ENCODE peak calls at places on chromosomes 3 and 15, in five cellular contexts. One of them, this sample, is unnamed.

GRCh38 chr3:171302009-171302408 is 158.2 kb downstream of the TNIK start:
- DNase-seq in A549: no peak
- DNase-seq in endothelial cell of umbilical vein: no peak
- DNase-seq in H1: no peak
- DNase-seq in HepG2: no peak
- DNase-seq in this sample: no peak

GRCh38 chr3:129602730-129603560 is 3.5 kb downstream of the PLXND1 start:
- DNase-seq in A549: peak
- DNase-seq in endothelial cell of umbilical vein: peak
- DNase-seq in H1: no peak
- DNase-seq in HepG2: peak
- DNase-seq in this sample: peak

GRCh38 chr3:64730651-64731050 is 42.9 kb upstream of the ADAMTS9 start:
- DNase-seq in A549: no peak
- DNase-seq in endothelial cell of umbilical vein: no peak
- DNase-seq in H1: no peak
- DNase-seq in HepG2: no peak
- DNase-seq in this sample: no peak

GRCh38 chr15:41465822-41466421 is 27.8 kb upstream of the ITPKA start:
- DNase-seq in A549: peak
- DNase-seq in endothelial cell of umbilical vein: peak
- DNase-seq in H1: no peak
- DNase-seq in HepG2: peak
- DNase-seq in this sample: no peak

GRCh38 chr3:12440927-12441326 is 43.4 kb upstream of the TSEN2 start:
- DNase-seq in A549: no peak
- DNase-seq in endothelial cell of umbilical vein: no peak
- DNase-seq in H1: no peak
- DNase-seq in HepG2: no peak
- DNase-seq in this sample: no peak

GRCh38 chr3:197372076-197372661 is 73.8 kb upstream of the DLG1 start:
- DNase-seq in A549: no peak
- DNase-seq in endothelial cell of umbilical vein: no peak
- DNase-seq in H1: no peak
- DNase-seq in HepG2: peak
- DNase-seq in this sample: no peak

GRCh38 chr3:195613468-195614069 is 29.8 kb upstream of the APOD start:
- DNase-seq in A549: no peak
- DNase-seq in endothelial cell of umbilical vein: no peak
- DNase-seq in H1: no peak
- DNase-seq in HepG2: no peak
- DNase-seq in this sample: no peak

GRCh38 chr3:128794788-128795649 is 69.0 kb downstream of the RAB7A start:
- DNase-seq in A549: peak
- DNase-seq in endothelial cell of umbilical vein: peak
- DNase-seq in H1: peak
- DNase-seq in HepG2: peak
- DNase-seq in this sample: peak

GRCh38 chr15:78358114-78358513 is 18.0 kb downstream of the CRABP1 start:
- DNase-seq in A549: no peak
- DNase-seq in endothelial cell of umbilical vein: no peak
- DNase-seq in H1: no peak
- DNase-seq in HepG2: peak
- DNase-seq in this sample: peak

GRCh38 chr15:22955544-22956085 is 24.6 kb downstream of the CYFIP1 start:
- DNase-seq in A549: no peak
- DNase-seq in endothelial cell of umbilical vein: no peak
- DNase-seq in H1: no peak
- DNase-seq in HepG2: no peak
- DNase-seq in this sample: no peak

GRCh38 chr3:190339130-190339529 is 16.9 kb upstream of the CLDN1 start:
- DNase-seq in A549: no peak
- DNase-seq in endothelial cell of umbilical vein: peak
- DNase-seq in H1: no peak
- DNase-seq in HepG2: peak
- DNase-seq in this sample: no peak

GRCh38 chr15:66821307-66821706 is 119.3 kb downstream of the SMAD6 start:
- DNase-seq in A549: no peak
- DNase-seq in endothelial cell of umbilical vein: no peak
- DNase-seq in H1: no peak
- DNase-seq in HepG2: no peak
- DNase-seq in this sample: no peak

GRCh38 chr3:36381311-36381956 is 1.1 kb downstream of the STAC start:
- DNase-seq in A549: no peak
- DNase-seq in endothelial cell of umbilical vein: no peak
- DNase-seq in H1: no peak
- DNase-seq in HepG2: no peak
- DNase-seq in this sample: no peak

GRCh38 chr15:91040851-91041250 is 18.5 kb upstream of the VPS33B start:
- DNase-seq in A549: no peak
- DNase-seq in endothelial cell of umbilical vein: no peak
- DNase-seq in H1: no peak
- DNase-seq in HepG2: no peak
- DNase-seq in this sample: no peak
- TF ChIP-seq JUN in A549: no peak
- TF ChIP-seq JUN in endothelial cell of umbilical vein: no peak
- TF ChIP-seq JUN in H1: no peak
- TF ChIP-seq JUN in HepG2: no peak
- TF ChIP-seq JUN in this sample: no peak

DNA sequence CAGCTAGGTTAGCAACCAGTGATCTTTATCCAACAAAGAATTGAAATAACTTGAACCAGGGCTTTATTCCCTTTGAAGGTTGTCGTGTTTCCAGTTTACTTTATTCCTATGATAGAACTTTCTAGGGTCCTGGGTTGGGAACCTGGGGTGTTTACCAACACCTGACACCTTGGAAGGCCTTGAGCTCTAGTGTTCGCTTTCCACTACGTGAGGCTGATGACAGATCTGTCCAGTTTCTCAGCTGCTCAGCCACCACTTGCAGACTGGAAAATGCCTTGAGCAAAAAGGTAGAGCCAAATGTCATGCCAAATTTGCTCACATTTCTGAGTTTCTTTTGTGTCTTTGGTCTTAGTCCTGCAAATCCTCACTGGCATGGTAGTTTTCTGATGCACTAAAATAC is 227.2 kb downstream of the ADAMTSL3 start:
- DNase-seq in A549: no peak
- DNase-seq in endothelial cell of umbilical vein: no peak
- DNase-seq in H1: no peak
- DNase-seq in HepG2: no peak
- DNase-seq in this sample: no peak
- TF ChIP-seq JUN in A549: no peak
- TF ChIP-seq JUN in endothelial cell of umbilical vein: no peak
- TF ChIP-seq JUN in H1: no peak
- TF ChIP-seq JUN in HepG2: no peak
- TF ChIP-seq JUN in this sample: no peak

GRCh38 chr3:150083653-150084037 is 113.0 kb upstream of the PFN2 start:
- DNase-seq in A549: no peak
- DNase-seq in endothelial cell of umbilical vein: no peak
- DNase-seq in H1: no peak
- DNase-seq in HepG2: no peak
- DNase-seq in this sample: no peak
- TF ChIP-seq JUN in A549: no peak
- TF ChIP-seq JUN in endothelial cell of umbilical vein: no peak
- TF ChIP-seq JUN in H1: no peak
- TF ChIP-seq JUN in HepG2: no peak
- TF ChIP-seq JUN in this sample: no peak

GRCh38 chr3:181756645-181757044 is 44.9 kb downstream of the SOX2 start:
- DNase-seq in A549: no peak
- DNase-seq in endothelial cell of umbilical vein: no peak
- DNase-seq in H1: peak
- DNase-seq in HepG2: no peak
- DNase-seq in this sample: peak

GRCh38 chr3:181757694-181758306 is 46.1 kb downstream of the SOX2 start:
- DNase-seq in A549: no peak
- DNase-seq in endothelial cell of umbilical vein: no peak
- DNase-seq in H1: no peak
- DNase-seq in HepG2: no peak
- DNase-seq in this sample: no peak

GRCh38 chr3:181755959-181756358 is 44.2 kb downstream of the SOX2 start:
- DNase-seq in A549: no peak
- DNase-seq in endothelial cell of umbilical vein: no peak
- DNase-seq in H1: no peak
- DNase-seq in HepG2: no peak
- DNase-seq in this sample: no peak

DNA sequence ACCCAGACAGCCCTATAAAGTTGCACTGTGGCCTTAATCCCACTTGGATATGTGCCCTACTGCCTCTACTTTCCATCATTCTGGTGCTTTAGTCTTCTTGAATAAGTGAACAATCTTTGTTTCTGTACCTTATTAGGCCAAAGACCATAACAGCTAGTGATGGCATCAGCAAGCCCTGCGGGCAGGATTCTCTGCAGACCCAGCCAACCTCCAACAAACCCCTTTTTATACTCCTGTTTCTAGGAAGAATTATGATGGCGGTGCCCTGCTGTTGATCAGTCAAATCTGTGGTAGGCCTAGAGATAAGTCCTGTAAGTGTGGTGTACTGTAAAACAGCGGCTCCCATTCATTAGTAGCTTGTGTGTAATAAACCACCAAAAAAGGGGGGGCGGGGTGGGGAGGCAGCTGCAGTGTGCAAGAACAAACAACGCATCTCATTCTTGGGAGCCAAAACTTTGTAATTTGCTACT is 40.5 kb downstream of the SOX2 start:
- DNase-seq in A549: no peak
- DNase-seq in endothelial cell of umbilical vein: no peak
- DNase-seq in H1: no peak
- DNase-seq in HepG2: no peak
- DNase-seq in this sample: no peak
- TF ChIP-seq JUN in A549: no peak
- TF ChIP-seq JUN in endothelial cell of umbilical vein: no peak
- TF ChIP-seq JUN in H1: no peak
- TF ChIP-seq JUN in HepG2: no peak
- TF ChIP-seq JUN in this sample: no peak

DNA sequence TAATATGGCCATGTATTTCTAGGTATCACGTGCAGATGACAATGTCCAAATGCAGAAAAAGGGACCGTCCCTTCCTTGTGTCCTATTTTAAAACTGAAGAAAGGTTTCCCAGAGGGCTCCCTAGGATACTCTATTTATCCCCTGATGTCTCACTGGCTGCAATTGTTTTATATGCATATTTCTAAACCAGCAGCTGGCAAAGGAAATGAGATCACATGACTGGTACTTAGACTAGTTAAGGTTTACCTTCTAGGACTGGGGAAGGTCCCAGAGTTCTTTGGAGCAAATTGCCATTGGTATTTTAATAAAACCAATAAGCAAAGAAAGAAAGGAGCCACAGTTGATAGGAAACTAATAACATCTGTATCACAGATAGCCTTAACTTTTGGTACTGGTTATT is 29.5 kb downstream of the GTF2E1 start:
- DNase-seq in A549: no peak
- DNase-seq in endothelial cell of umbilical vein: no peak
- DNase-seq in H1: no peak
- DNase-seq in HepG2: no peak
- DNase-seq in this sample: no peak
- TF ChIP-seq JUN in A549: no peak
- TF ChIP-seq JUN in endothelial cell of umbilical vein: no peak
- TF ChIP-seq JUN in H1: no peak
- TF ChIP-seq JUN in HepG2: no peak
- TF ChIP-seq JUN in this sample: no peak

GRCh38 chr3:39460677-39461076 is 6.8 kb upstream of the MOBP start:
- DNase-seq in A549: no peak
- DNase-seq in endothelial cell of umbilical vein: no peak
- DNase-seq in H1: no peak
- DNase-seq in HepG2: no peak
- DNase-seq in this sample: no peak
- TF ChIP-seq JUN in A549: no peak
- TF ChIP-seq JUN in endothelial cell of umbilical vein: no peak
- TF ChIP-seq JUN in H1: no peak
- TF ChIP-seq JUN in HepG2: no peak
- TF ChIP-seq JUN in this sample: no peak

DNA sequence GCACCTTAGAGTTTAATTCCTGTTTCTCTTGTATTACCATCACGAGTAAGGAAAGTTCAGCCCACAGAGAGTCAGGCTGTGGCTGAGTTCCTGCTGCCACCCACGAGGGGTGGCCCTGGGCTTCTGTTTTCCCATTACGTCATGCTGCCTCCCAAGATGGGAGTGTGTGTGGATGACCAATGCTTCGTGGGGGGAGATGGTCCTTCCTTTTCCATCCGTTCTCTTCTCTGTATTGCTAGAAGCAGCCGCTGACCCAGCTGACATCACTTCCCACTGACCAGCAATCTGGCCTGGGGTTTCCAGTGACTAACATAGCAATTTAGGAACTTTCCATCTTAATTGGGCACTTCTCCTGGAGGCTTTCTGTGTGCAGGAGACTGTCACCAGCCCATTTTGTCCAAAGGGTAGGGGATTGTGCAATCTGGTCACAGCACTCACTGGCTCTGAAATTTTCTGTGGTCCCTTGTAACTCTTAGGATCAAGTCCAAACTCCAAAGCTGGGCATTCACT is 9.3 kb downstream of the IRAK2 start:
- DNase-seq in A549: peak
- DNase-seq in endothelial cell of umbilical vein: peak
- DNase-seq in H1: no peak
- DNase-seq in HepG2: peak
- DNase-seq in this sample: no peak
- TF ChIP-seq JUN in A549: peak
- TF ChIP-seq JUN in endothelial cell of umbilical vein: peak
- TF ChIP-seq JUN in H1: no peak
- TF ChIP-seq JUN in HepG2: no peak
- TF ChIP-seq JUN in this sample: no peak

GRCh38 chr15:83155937-83156336 is 48.5 kb downstream of the TM6SF1 start:
- DNase-seq in A549: no peak
- DNase-seq in endothelial cell of umbilical vein: no peak
- DNase-seq in H1: no peak
- DNase-seq in HepG2: no peak
- DNase-seq in this sample: no peak
- TF ChIP-seq JUN in A549: no peak
- TF ChIP-seq JUN in endothelial cell of umbilical vein: no peak
- TF ChIP-seq JUN in H1: no peak
- TF ChIP-seq JUN in HepG2: no peak
- TF ChIP-seq JUN in this sample: no peak

This sample was measured in WTC11.